ENCODE peak calls at places on chromosome 7, in seven cellular contexts. P, I, N, S, O, K and W are unnamed samples. For H3K9me3, the result is how much of the 10 kb centered on the place peaks cover.

GRCh38 chr7:29748286-29749099 is 57.8 kb upstream of the WIPF3 start:
- DNase-seq in P (peak), I (peak), N (peak), S (no peak), O (no peak), K (no peak), W (no peak)

GRCh38 chr7:88224596-88225275 is 4.9 kb upstream of the SRI start:
- DNase-seq in P (no peak), I (no peak), N (peak), S (no peak), O (no peak), K (no peak), W (no peak)

GRCh38 chr7:22110881-22111280 is 165.2 kb upstream of the CDCA7L start:
- DNase-seq in P (no peak), I (no peak), N (no peak), S (no peak), O (no peak), K (no peak), W (no peak)

GRCh38 chr7:37643876-37644275 is 39.7 kb upstream of the GPR141 start:
- DNase-seq in P (no peak), I (peak), N (no peak), S (no peak), O (no peak), K (no peak), W (no peak)

GRCh38 chr7:19982841-19983835 is 209.7 kb upstream of the TMEM196 start:
- DNase-seq in P (no peak), I (peak), N (peak), S (no peak), O (no peak), K (no peak), W (no peak)

GRCh38 chr7:131602304-131602993 is 46.0 kb upstream of the PODXL start:
- DNase-seq in P (no peak), I (no peak), N (no peak), S (no peak), O (no peak), K (no peak), W (no peak)

GRCh38 chr7:3404490-3404889 is 103.4 kb downstream of the SDK1 start:
- DNase-seq in P (no peak), I (no peak), N (peak), S (no peak), O (no peak), K (no peak), W (no peak)

GRCh38 chr7:44764081-44764480 is 15.4 kb downstream of the ZMIZ2 start:
- DNase-seq in P (no peak), I (no peak), N (no peak), S (no peak), O (no peak), K (no peak), W (no peak)

GRCh38 chr7:134462337-134462925 is 3.5 kb upstream of the AKR1B1 start:
- DNase-seq in P (no peak), I (no peak), N (peak), S (no peak), O (no peak), K (no peak), W (no peak)

GRCh38 chr7:134535272-134535918 is 8.0 kb downstream of the AKR1B10 start:
- DNase-seq in P (no peak), I (no peak), N (no peak), S (no peak), O (no peak), K (no peak), W (no peak)

GRCh38 chr7:142909921-142910521 is 23.5 kb downstream of the TRPV5 start:
- DNase-seq in P (no peak), I (no peak), N (no peak), S (no peak), O (no peak), K (no peak), W (no peak)

GRCh38 chr7:38330861-38331709 is 57.6 kb upstream of the TARP start:
- DNase-seq in P (no peak), I (peak), N (no peak), S (no peak), O (no peak), K (peak), W (no peak)

GRCh38 chr7:70512144-70512543 is 619.8 kb upstream of the GALNT17 start:
- DNase-seq in P (no peak), I (peak), N (no peak), S (no peak), O (no peak), K (no peak), W (no peak)

GRCh38 chr7:125279956-125280355 is 350.3 kb upstream of the POT1 start:
- DNase-seq in P (no peak), I (no peak), N (no peak), S (no peak), O (no peak), K (no peak), W (no peak)

GRCh38 chr7:146486519-146486918 is 369.9 kb downstream of the CNTNAP2 start:
- DNase-seq in P (no peak), I (no peak), N (no peak), S (no peak), O (no peak), K (no peak), W (no peak)

GRCh38 chr7:110975476-110975875 is 115.5 kb upstream of the LRRN3 start:
- DNase-seq in P (no peak), I (no peak), N (no peak), S (no peak), O (no peak), K (no peak), W (no peak)

GRCh38 chr7:93226310-93226709 is at the start of gene HEPACAM2:
- DNase-seq in P (no peak), I (no peak), N (no peak), S (no peak), O (no peak), K (no peak), W (no peak)

GRCh38 chr7:37732880-37733279 is 49.3 kb downstream of the GPR141 start:
- DNase-seq in P (no peak), I (no peak), N (no peak), S (no peak), O (no peak), K (no peak), W (no peak)

GRCh38 chr7:18320971-18321567 is 174.5 kb upstream of the HDAC9 start:
- DNase-seq in P (peak), I (peak), N (peak), S (no peak), O (no peak), K (no peak), W (no peak)

GRCh38 chr7:40763319-40764287 is 628.8 kb downstream of the SUGCT start:
- DNase-seq in P (no peak), I (no peak), N (peak), S (no peak), O (no peak), K (no peak), W (no peak)

GRCh38 chr7:137847418-137848050 is 760 bp upstream of the DGKI start:
- DNase-seq in P (no peak), I (peak), N (no peak), S (no peak), O (no peak), K (no peak), W (no peak)

GRCh38 chr7:55878701-55879100 is 8.6 kb upstream of the ZNF713 start:
- DNase-seq in P (no peak), I (no peak), N (no peak), S (no peak), O (no peak), K (no peak), W (no peak)

GRCh38 chr7:131327049-131327625 is 539 bp upstream of the MKLN1 start:
- DNase-seq in P (no peak), I (peak), N (peak), S (peak), O (peak), K (no peak), W (no peak)

GRCh38 chr7:83751217-83751616 is 102.3 kb upstream of the SEMA3E start:
- DNase-seq in P (no peak), I (no peak), N (no peak), S (no peak), O (no peak), K (no peak), W (no peak)

GRCh38 chr7:138258194-138258554 is 181.9 kb downstream of the AKR1D1 start:
- DNase-seq in P (no peak), I (no peak), N (no peak), S (no peak), O (no peak), K (no peak), W (no peak)

GRCh38 chr7:75531359-75531821 is 39.3 kb downstream of the SPDYE5 start:
- DNase-seq in P (no peak), I (peak), N (peak), S (no peak), O (no peak), K (no peak), W (no peak)

GRCh38 chr7:48708635-48709034 is 215.7 kb upstream of the CDC14C start:
- DNase-seq in P (no peak), I (peak), N (no peak), S (no peak), O (no peak), K (no peak), W (no peak)

GRCh38 chr7:105015631-105015965 is 1.6 kb downstream of the KMT2E start:
- DNase-seq in P (peak), I (peak), N (peak), S (no peak), O (no peak), K (peak), W (peak)

GRCh38 chr7:137942459-137943115 is 59.3 kb downstream of the CREB3L2 start:
- DNase-seq in P (no peak), I (no peak), N (peak), S (no peak), O (no peak), K (no peak), W (no peak)

GRCh38 chr7:122886357-122887081 is at the start of gene CADPS2:
- DNase-seq in P (peak), I (peak), N (peak), S (peak), O (peak), K (no peak), W (no peak)

GRCh38 chr7:90033850-90034249 is 120.4 kb upstream of the STEAP1 start:
- DNase-seq in P (no peak), I (no peak), N (no peak), S (no peak), O (no peak), K (no peak), W (no peak)

GRCh38 chr7:149147730-149148653 is 739 bp downstream of the ZNF398 start:
- DNase-seq in P (peak), I (peak), N (peak), S (no peak), O (peak), K (peak), W (peak)

GRCh38 chr7:111400088-111400487 is 162.2 kb downstream of the IMMP2L start:
- DNase-seq in P (no peak), I (no peak), N (no peak), S (no peak), O (no peak), K (no peak), W (no peak)

GRCh38 chr7:12350971-12351370 is 52.7 kb downstream of the VWDE start:
- DNase-seq in P (no peak), I (no peak), N (no peak), S (no peak), O (no peak), K (no peak), W (no peak)

GRCh38 chr7:7681191-7681935 is 37.0 kb downstream of the RPA3 start:
- DNase-seq in P (peak), I (peak), N (peak), S (no peak), O (peak), K (peak), W (peak)

GRCh38 chr7:149238051-149238450 is 1.4 kb upstream of the ZNF212 start:
- DNase-seq in P (no peak), I (no peak), N (peak), S (no peak), O (no peak), K (no peak), W (no peak)

GRCh38 chr7:107506683-107507339 is 37.0 kb downstream of the GPR22 start:
- DNase-seq in P (no peak), I (no peak), N (peak), S (no peak), O (peak), K (no peak), W (no peak)

GRCh38 chr7:113281223-113281622 is 162.9 kb upstream of the SMIM30 start:
- DNase-seq in P (no peak), I (no peak), N (no peak), S (no peak), O (no peak), K (no peak), W (no peak)

GRCh38 chr7:64886956-64887545 is 16.0 kb upstream of the ZNF273 start:
- DNase-seq in P (no peak), I (no peak), N (no peak), S (peak), O (no peak), K (no peak), W (no peak)
- H3K9me3 ChIP-seq in P (under half), I (under half), N (under half), S (under half), O (under half), K (under half), W (under half)

GRCh38 chr7:158186406-158186805 is 401.2 kb downstream of the PTPRN2 start:
- DNase-seq in P (no peak), I (no peak), N (no peak), S (no peak), O (no peak), K (no peak), W (no peak)

GRCh38 chr7:158183431-158183830 is 404.2 kb downstream of the PTPRN2 start:
- DNase-seq in P (no peak), I (no peak), N (no peak), S (no peak), O (no peak), K (no peak), W (no peak)

GRCh38 chr7:158187055-158187770 is 400.4 kb downstream of the PTPRN2 start:
- DNase-seq in P (no peak), I (no peak), N (no peak), S (no peak), O (no peak), K (no peak), W (no peak)

GRCh38 chr7:158188676-158189075 is 398.9 kb downstream of the PTPRN2 start:
- DNase-seq in P (no peak), I (no peak), N (no peak), S (no peak), O (no peak), K (no peak), W (no peak)

GRCh38 chr7:158185653-158186052 is 402.0 kb downstream of the PTPRN2 start:
- DNase-seq in P (no peak), I (no peak), N (no peak), S (no peak), O (no peak), K (no peak), W (no peak)
- H3K9me3 ChIP-seq in P (under half), I (under half), N (under half), S (under half), O (under half), K (under half), W (under half)

GRCh38 chr7:46960974-46961373 is 620.9 kb downstream of the TNS3 start:
- DNase-seq in P (no peak), I (no peak), N (no peak), S (no peak), O (no peak), K (no peak), W (no peak)
- H3K9me3 ChIP-seq in P (under half), I (under half), N (under half), S (under half), O (under half), K (under half), W (under half)

DNA sequence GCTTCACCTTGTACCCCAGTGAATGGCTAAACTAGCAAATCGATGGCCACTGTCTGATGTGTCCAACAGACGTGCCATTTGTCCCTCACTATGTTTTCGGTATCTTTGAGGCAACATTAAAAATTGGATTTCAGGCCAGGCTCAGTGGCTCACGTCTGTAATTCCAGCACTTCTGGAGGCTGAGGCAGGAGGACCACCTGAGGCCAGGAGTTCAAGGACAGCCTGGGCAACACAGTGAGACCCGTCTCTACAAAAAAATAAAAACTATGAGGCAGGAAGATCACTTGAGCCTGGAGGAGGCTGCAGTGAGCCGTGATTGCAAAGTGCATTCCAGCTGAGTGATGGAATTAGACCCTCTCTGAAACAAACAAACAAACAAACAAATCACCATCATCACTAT is 8.0 kb downstream of the FAM200A start:
- DNase-seq in P (no peak), I (no peak), N (no peak), S (no peak), O (no peak), K (no peak), W (no peak)
- H3K9me3 ChIP-seq in P (under half), I (under half), N (under half), S (under half), O (under half), K (under half), W (under half)

GRCh38 chr7:64691831-64692230 is 25.9 kb downstream of the ZNF107 start:
- DNase-seq in P (no peak), I (no peak), N (no peak), S (no peak), O (no peak), K (no peak), W (no peak)
- H3K9me3 ChIP-seq in P (under half), I (under half), N (under half), S (under half), O (under half), K (under half), W (under half)

DNA sequence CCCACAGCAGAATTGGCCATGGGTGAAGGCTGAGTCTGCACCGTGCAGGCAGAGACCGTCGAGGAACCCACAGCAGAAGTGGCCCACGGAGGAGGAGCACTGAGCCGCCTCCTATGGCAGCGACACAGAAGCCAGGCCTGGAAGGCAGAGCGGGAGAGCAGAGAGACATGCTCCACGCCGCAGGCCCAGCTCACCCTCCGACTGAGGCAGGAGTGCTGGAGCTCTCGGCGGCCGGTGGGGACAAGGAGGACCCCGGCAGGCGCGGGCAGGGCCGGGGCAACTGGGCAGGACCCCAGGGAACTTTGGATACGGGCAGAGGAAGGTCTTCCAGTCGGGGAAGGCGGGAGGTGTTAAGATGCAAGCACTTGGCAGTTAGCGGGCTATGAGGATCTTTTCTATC is 420.4 kb downstream of the DNAJB6 start:
- DNase-seq in P (no peak), I (no peak), N (no peak), S (no peak), O (no peak), K (no peak), W (no peak)
- H3K9me3 ChIP-seq in P (under half), I (under half), N (under half), S (under half), O (under half), K (under half), W (under half)

GRCh38 chr7:121505021-121505420 is 108.9 kb upstream of the FAM3C start:
- DNase-seq in P (no peak), I (no peak), N (peak), S (no peak), O (no peak), K (no peak), W (no peak)
- H3K9me3 ChIP-seq in P (under half), I (under half), N (under half), S (under half), O (under half), K (under half), W (under half)

DNA sequence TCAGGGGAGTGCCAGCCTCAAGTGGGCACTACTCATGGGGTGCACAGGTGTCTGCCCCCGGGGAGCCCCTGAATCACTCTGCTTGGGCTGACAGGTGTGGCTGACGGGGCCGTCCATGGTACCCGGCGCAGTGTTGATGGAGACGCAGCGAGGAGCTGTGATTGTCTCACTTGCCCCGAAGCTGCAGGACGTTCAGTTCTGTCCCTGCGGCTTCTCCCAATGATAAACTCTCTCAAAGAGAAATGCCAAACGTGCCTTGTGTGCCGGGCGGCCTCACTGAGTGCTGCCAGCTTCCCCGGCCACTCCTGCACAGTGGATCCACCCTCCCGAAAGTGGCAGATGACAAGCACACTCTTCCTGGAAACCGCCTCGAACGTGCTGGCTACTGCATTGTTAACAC is 203.2 kb downstream of the DNAJB6 start:
- DNase-seq in P (no peak), I (no peak), N (no peak), S (no peak), O (no peak), K (no peak), W (no peak)
- H3K9me3 ChIP-seq in P (under half), I (under half), N (half or more), S (under half), O (under half), K (under half), W (under half)

GRCh38 chr7:39712746-39713145 is 89.4 kb downstream of the RALA start:
- DNase-seq in P (no peak), I (no peak), N (no peak), S (no peak), O (no peak), K (no peak), W (no peak)
- H3K9me3 ChIP-seq in P (under half), I (under half), N (under half), S (under half), O (under half), K (under half), W (under half)